ENCODE peak calls at places on chromosome 14, in five cellular contexts. D is A549, Y is AG04449, B is lower lobe of right lung, X is AG10803. G is an unnamed sample.

GRCh38 chr14:34425095-34425851 is 36.8 kb downstream of the SPTSSA start:
- DNase-seq in D (no peak), Y (no peak), B (no peak), X (no peak), G (no peak)

GRCh38 chr14:74974364-74975058 is 19.1 kb upstream of the PGF start:
- DNase-seq in D (no peak), Y (no peak), B (no peak), X (no peak), G (peak)

GRCh38 chr14:87994974-87995373 is 2.0 kb upstream of the GALC start:
- DNase-seq in D (no peak), Y (no peak), B (no peak), X (no peak), G (no peak)

GRCh38 chr14:83558946-83559345 is 1971.0 kb upstream of the FLRT2 start:
- DNase-seq in D (no peak), Y (no peak), B (no peak), X (no peak), G (no peak)

GRCh38 chr14:97603201-97603600 is 806.0 kb downstream of the VRK1 start:
- DNase-seq in D (no peak), Y (no peak), B (no peak), X (no peak), G (no peak)

GRCh38 chr14:53152627-53152908 is 555 bp downstream of the DDHD1 start:
- DNase-seq in D (peak), Y (no peak), B (no peak), X (no peak), G (peak)

GRCh38 chr14:95961481-95961880 is 77.7 kb upstream of the C14orf132 start:
- DNase-seq in D (no peak), Y (no peak), B (no peak), X (no peak), G (no peak)

GRCh38 chr14:34030864-34031263 is 80.0 kb upstream of the EGLN3 start:
- DNase-seq in D (no peak), Y (no peak), B (no peak), X (peak), G (no peak)

GRCh38 chr14:36227802-36228201 is 51.3 kb upstream of the PTCSC3 start:
- DNase-seq in D (no peak), Y (no peak), B (no peak), X (no peak), G (no peak)

GRCh38 chr14:91755560-91755959 is 23.7 kb upstream of the CATSPERB start:
- DNase-seq in D (peak), Y (no peak), B (no peak), X (peak), G (no peak)

GRCh38 chr14:59630281-59630963 is 53.8 kb upstream of the CCDC175 start:
- DNase-seq in D (no peak), Y (no peak), B (peak), X (no peak), G (no peak)

GRCh38 chr14:35252485-35252884 is 39.7 kb upstream of the PSMA6 start:
- DNase-seq in D (no peak), Y (no peak), B (no peak), X (no peak), G (no peak)

GRCh38 chr14:51056431-51056830 is 38.5 kb downstream of the TRIM9 start:
- DNase-seq in D (no peak), Y (no peak), B (no peak), X (no peak), G (no peak)

GRCh38 chr14:21734457-21735074 is 60.9 kb upstream of the OR4E1 start:
- DNase-seq in D (peak), Y (no peak), B (no peak), X (no peak), G (no peak)

GRCh38 chr14:22737052-22737451 is 29.4 kb upstream of the OXA1L start:
- DNase-seq in D (no peak), Y (no peak), B (no peak), X (no peak), G (no peak)

GRCh38 chr14:99234982-99235491 is 37.0 kb downstream of the BCL11B start:
- DNase-seq in D (no peak), Y (no peak), B (no peak), X (no peak), G (no peak)
- TF ChIP-seq CTCF in D (no peak), Y (no peak), B (no peak), X (no peak), G (no peak)

DNA sequence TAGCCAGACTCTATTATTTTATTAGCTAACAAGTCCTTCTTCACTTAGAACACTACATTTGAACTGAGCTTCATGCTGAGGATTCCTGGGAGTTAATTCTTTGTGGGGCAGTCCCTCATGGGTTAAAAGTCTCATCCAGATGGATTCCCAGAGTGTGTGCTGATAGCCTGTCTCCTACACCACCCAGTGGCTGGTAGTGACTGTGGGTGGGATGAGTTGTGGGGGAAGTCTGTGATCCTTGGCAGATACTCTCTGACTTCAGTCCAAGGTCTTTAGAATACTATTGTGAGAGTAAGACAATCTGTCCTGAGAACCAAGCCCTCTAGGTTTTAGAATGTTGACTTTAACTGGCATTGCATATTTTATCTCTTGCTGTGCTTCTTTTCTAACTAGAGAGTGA is 37.2 kb downstream of the AKAP6 start:
- DNase-seq in D (peak), Y (peak), B (no peak), X (peak), G (no peak)
- TF ChIP-seq CTCF in D (no peak), Y (peak), B (no peak), X (peak), G (no peak)

GRCh38 chr14:94021416-94022157 is 4.6 kb upstream of the OTUB2 start:
- DNase-seq in D (no peak), Y (no peak), B (no peak), X (no peak), G (no peak)
- TF ChIP-seq CTCF in D (no peak), Y (no peak), B (no peak), X (no peak), G (no peak)

GRCh38 chr14:65790185-65790815 is 377.8 kb downstream of the FUT8 start:
- DNase-seq in D (no peak), Y (no peak), B (no peak), X (peak), G (no peak)

GRCh38 chr14:65783576-65783975 is 371.0 kb downstream of the FUT8 start:
- DNase-seq in D (no peak), Y (no peak), B (no peak), X (peak), G (no peak)

GRCh38 chr14:65784574-65784973 is 372.0 kb downstream of the FUT8 start:
- DNase-seq in D (no peak), Y (no peak), B (no peak), X (no peak), G (no peak)

GRCh38 chr14:65788876-65789859 is 376.6 kb downstream of the FUT8 start:
- DNase-seq in D (no peak), Y (no peak), B (no peak), X (peak), G (no peak)

GRCh38 chr14:65787461-65787860 is 374.9 kb downstream of the FUT8 start:
- DNase-seq in D (no peak), Y (no peak), B (no peak), X (no peak), G (no peak)
- TF ChIP-seq CTCF in D (no peak), Y (no peak), B (no peak), X (no peak), G (no peak)

GRCh38 chr14:71533800-71534199 is 398.4 kb upstream of the RGS6 start:
- DNase-seq in D (no peak), Y (no peak), B (no peak), X (no peak), G (no peak)

GRCh38 chr14:71536927-71537772 is 395.1 kb upstream of the RGS6 start:
- DNase-seq in D (no peak), Y (no peak), B (no peak), X (no peak), G (no peak)

GRCh38 chr14:71538288-71538687 is 393.9 kb upstream of the RGS6 start:
- DNase-seq in D (no peak), Y (no peak), B (no peak), X (no peak), G (no peak)

GRCh38 chr14:71534506-71534905 is 397.7 kb upstream of the RGS6 start:
- DNase-seq in D (no peak), Y (no peak), B (no peak), X (no peak), G (no peak)

DNA sequence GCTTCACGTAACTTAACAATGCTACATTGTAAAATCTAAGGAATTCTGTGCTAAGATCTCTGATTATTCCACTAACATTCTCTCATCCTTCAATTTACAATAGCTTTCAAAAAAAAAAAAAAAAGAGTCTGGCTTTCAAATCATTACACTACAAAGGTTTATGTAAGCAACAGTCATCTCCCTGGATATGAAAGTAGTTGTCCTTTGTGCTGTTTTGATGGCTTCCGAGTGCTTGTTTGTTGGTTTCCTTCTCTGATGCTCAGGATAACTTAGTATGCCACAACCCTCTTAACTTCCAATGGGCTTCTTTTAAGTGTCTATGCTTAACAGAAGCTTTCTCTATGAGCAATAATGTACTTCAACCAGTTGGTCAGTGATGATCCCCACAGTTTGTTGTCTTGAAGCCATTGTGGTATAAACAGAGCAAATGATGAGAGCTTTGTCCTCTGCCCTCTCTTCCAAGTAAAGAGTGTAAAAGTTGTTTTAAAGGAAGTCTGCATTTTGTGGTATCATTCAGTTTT is 396.2 kb upstream of the RGS6 start:
- DNase-seq in D (no peak), Y (no peak), B (no peak), X (no peak), G (no peak)
- TF ChIP-seq CTCF in D (no peak), Y (no peak), B (no peak), X (no peak), G (no peak)

GRCh38 chr14:41297961-41298690 is 308.6 kb upstream of the LRFN5 start:
- DNase-seq in D (no peak), Y (no peak), B (no peak), X (no peak), G (no peak)

GRCh38 chr14:41303506-41303905 is 303.2 kb upstream of the LRFN5 start:
- DNase-seq in D (no peak), Y (no peak), B (no peak), X (no peak), G (no peak)

GRCh38 chr14:41295734-41296133 is 310.9 kb upstream of the LRFN5 start:
- DNase-seq in D (no peak), Y (no peak), B (no peak), X (no peak), G (no peak)

GRCh38 chr14:41302776-41303175 is 303.9 kb upstream of the LRFN5 start:
- DNase-seq in D (no peak), Y (no peak), B (no peak), X (no peak), G (no peak)

GRCh38 chr14:41299924-41300323 is 306.8 kb upstream of the LRFN5 start:
- DNase-seq in D (no peak), Y (no peak), B (no peak), X (no peak), G (no peak)
- TF ChIP-seq CTCF in D (no peak), Y (no peak), B (no peak), X (no peak), G (no peak)

G was measured in kidney.